ENCODE peak calls at places on chromosome 1, in ten cellular contexts. S, M, Q, O, N, D, T, E, C and X are unnamed samples.

GRCh38 chr1:54791880-54792522 is 9.1 kb downstream of the TTC22 start:
- DNase-seq in S (no peak), M (no peak), Q (no peak), O (peak), N (no peak), D (no peak), T (no peak), E (peak), C (peak), X (no peak)

GRCh38 chr1:215055281-215055935 is 27.1 kb upstream of the KCNK2 start:
- DNase-seq in S (no peak), M (no peak), Q (no peak), O (no peak), N (no peak), D (no peak), T (no peak), E (no peak), C (peak), X (no peak)

GRCh38 chr1:171137580-171137979 is 46.9 kb downstream of the FMO3 start:
- DNase-seq in S (no peak), M (no peak), Q (no peak), O (no peak), N (no peak), D (no peak), T (no peak), E (no peak), C (no peak), X (no peak)

GRCh38 chr1:119373465-119373864 is 4.9 kb downstream of the HAO2 start:
- DNase-seq in S (no peak), M (no peak), Q (no peak), O (no peak), N (no peak), D (peak), T (no peak), E (peak), C (peak), X (no peak)

GRCh38 chr1:109705411-109705810 is 6.6 kb upstream of the GSTM5 start:
- DNase-seq in S (no peak), M (no peak), Q (no peak), O (no peak), N (no peak), D (no peak), T (no peak), E (no peak), C (no peak), X (no peak)

GRCh38 chr1:68085752-68086151 is 35.3 kb upstream of the DIRAS3 start:
- DNase-seq in S (no peak), M (no peak), Q (no peak), O (no peak), N (no peak), D (no peak), T (no peak), E (no peak), C (no peak), X (no peak)

GRCh38 chr1:47437518-47438320 is at the start of gene FOXD2:
- DNase-seq in S (peak), M (peak), Q (peak), O (peak), N (peak), D (peak), T (peak), E (peak), C (peak), X (peak)

GRCh38 chr1:226799634-226800281 is 60.7 kb upstream of the ITPKB start:
- DNase-seq in S (no peak), M (no peak), Q (no peak), O (no peak), N (no peak), D (no peak), T (no peak), E (no peak), C (peak), X (no peak)

GRCh38 chr1:54309631-54310366 is 96.4 kb downstream of the SSBP3 start:
- DNase-seq in S (no peak), M (peak), Q (no peak), O (no peak), N (no peak), D (no peak), T (no peak), E (no peak), C (no peak), X (no peak)

GRCh38 chr1:11157867-11158266 is 31.3 kb upstream of the ANGPTL7 start:
- DNase-seq in S (no peak), M (no peak), Q (peak), O (no peak), N (no peak), D (peak), T (no peak), E (no peak), C (no peak), X (no peak)

GRCh38 chr1:66330711-66331110 is 203.2 kb upstream of the SGIP1 start:
- DNase-seq in S (no peak), M (no peak), Q (no peak), O (no peak), N (no peak), D (peak), T (no peak), E (no peak), C (no peak), X (no peak)

GRCh38 chr1:209875510-209875909 is 47.7 kb downstream of the UTP25 start:
- DNase-seq in S (no peak), M (no peak), Q (no peak), O (no peak), N (no peak), D (peak), T (no peak), E (peak), C (peak), X (no peak)

GRCh38 chr1:17475729-17476128 is 36.3 kb upstream of the RCC2 start:
- DNase-seq in S (no peak), M (peak), Q (no peak), O (no peak), N (no peak), D (peak), T (no peak), E (peak), C (peak), X (no peak)

GRCh38 chr1:226457307-226457712 is 49.4 kb upstream of the PARP1 start:
- DNase-seq in S (peak), M (no peak), Q (no peak), O (no peak), N (no peak), D (no peak), T (peak), E (peak), C (no peak), X (no peak)

GRCh38 chr1:224205438-224205840 is 22.4 kb downstream of the DEGS1 start:
- DNase-seq in S (no peak), M (peak), Q (no peak), O (peak), N (no peak), D (peak), T (no peak), E (peak), C (peak), X (peak)

GRCh38 chr1:11752359-11753208 is 9.4 kb upstream of the C1orf167 start:
- DNase-seq in S (no peak), M (peak), Q (no peak), O (no peak), N (no peak), D (no peak), T (no peak), E (no peak), C (no peak), X (no peak)

GRCh38 chr1:9615316-9616063 is 26.8 kb downstream of the TMEM201 start:
- DNase-seq in S (peak), M (no peak), Q (no peak), O (peak), N (peak), D (peak), T (peak), E (peak), C (peak), X (no peak)

GRCh38 chr1:15368888-15369287 is 40.8 kb upstream of the EFHD2 start:
- DNase-seq in S (no peak), M (no peak), Q (no peak), O (no peak), N (no peak), D (no peak), T (no peak), E (no peak), C (no peak), X (no peak)

GRCh38 chr1:41354956-41355355 is 6.3 kb upstream of the FOXO6 start:
- DNase-seq in S (no peak), M (no peak), Q (no peak), O (no peak), N (peak), D (no peak), T (no peak), E (no peak), C (no peak), X (no peak)

GRCh38 chr1:164804366-164804765 is 245.4 kb downstream of the PBX1 start:
- DNase-seq in S (no peak), M (no peak), Q (no peak), O (no peak), N (no peak), D (no peak), T (no peak), E (no peak), C (no peak), X (no peak)

GRCh38 chr1:109161836-109162606 is 48.1 kb downstream of the ELAPOR1 start:
- DNase-seq in S (no peak), M (no peak), Q (peak), O (peak), N (no peak), D (peak), T (no peak), E (no peak), C (peak), X (peak)

GRCh38 chr1:229328598-229329362 is 14.1 kb downstream of the CCSAP start:
- DNase-seq in S (no peak), M (no peak), Q (no peak), O (no peak), N (no peak), D (no peak), T (no peak), E (no peak), C (no peak), X (no peak)

GRCh38 chr1:248863011-248863881 is 4.4 kb upstream of the ZNF692 start:
- DNase-seq in S (peak), M (peak), Q (peak), O (peak), N (peak), D (peak), T (peak), E (peak), C (peak), X (no peak)

GRCh38 chr1:52359676-52360594 is 6.1 kb downstream of the CC2D1B start:
- DNase-seq in S (no peak), M (no peak), Q (no peak), O (no peak), N (no peak), D (no peak), T (no peak), E (no peak), C (no peak), X (no peak)

GRCh38 chr1:226702318-226702956 is 36.6 kb downstream of the ITPKB start:
- DNase-seq in S (no peak), M (no peak), Q (no peak), O (no peak), N (no peak), D (no peak), T (no peak), E (no peak), C (no peak), X (no peak)

GRCh38 chr1:220879090-220879508 is at the start of gene HLX:
- DNase-seq in S (no peak), M (peak), Q (peak), O (no peak), N (peak), D (peak), T (no peak), E (peak), C (peak), X (no peak)

DNA sequence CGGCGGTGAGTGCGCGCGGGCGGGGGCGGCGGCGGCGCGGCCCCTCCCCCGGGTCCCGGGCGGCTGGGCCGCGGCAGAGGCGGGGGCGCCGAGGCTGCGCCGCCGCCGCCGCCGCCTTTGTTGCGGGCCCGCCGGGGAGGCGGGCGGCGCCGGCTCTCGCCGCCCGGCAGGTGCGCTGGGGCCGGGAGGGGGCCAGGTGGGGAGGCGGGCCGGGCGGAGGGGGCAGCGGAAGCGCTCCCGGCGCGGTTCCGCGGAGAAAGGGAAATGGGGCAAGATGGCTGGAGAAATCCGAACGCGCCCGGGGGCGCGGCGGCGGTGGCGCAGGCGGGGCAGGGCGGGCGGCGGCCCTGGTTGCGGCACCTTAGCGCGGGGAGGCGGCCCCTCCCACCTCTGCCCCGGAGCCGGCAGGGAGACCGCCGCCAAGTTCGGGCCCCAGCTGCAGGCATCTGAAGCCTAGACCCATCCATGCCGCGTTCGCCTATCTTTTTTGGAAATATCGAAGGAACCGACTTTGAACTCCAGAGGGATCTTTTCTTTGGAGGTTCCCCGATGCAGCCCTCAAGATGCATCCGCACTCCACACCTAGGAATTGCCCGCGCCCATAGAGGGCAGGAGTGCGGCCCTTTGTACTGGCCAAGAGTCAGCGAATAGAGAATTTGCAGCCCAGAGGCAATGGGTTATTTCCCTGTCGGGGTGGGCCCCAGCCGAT is 479 bp downstream of the POGK start:
- DNase-seq in S (peak), M (peak), Q (peak), O (peak), N (peak), D (peak), T (peak), E (peak), C (peak), X (no peak)
- H3K27ac ChIP-seq in S (peak), M (peak), Q (peak), O (peak), N (peak), D (no peak), T (peak), E (peak), C (peak), X (peak)

GRCh38 chr1:181102841-181103240 is 14.3 kb downstream of the IER5 start:
- DNase-seq in S (no peak), M (no peak), Q (no peak), O (no peak), N (no peak), D (no peak), T (no peak), E (no peak), C (no peak), X (no peak)
- H3K27ac ChIP-seq in S (no peak), M (no peak), Q (peak), O (peak), N (no peak), D (no peak), T (no peak), E (peak), C (no peak), X (no peak)

DNA sequence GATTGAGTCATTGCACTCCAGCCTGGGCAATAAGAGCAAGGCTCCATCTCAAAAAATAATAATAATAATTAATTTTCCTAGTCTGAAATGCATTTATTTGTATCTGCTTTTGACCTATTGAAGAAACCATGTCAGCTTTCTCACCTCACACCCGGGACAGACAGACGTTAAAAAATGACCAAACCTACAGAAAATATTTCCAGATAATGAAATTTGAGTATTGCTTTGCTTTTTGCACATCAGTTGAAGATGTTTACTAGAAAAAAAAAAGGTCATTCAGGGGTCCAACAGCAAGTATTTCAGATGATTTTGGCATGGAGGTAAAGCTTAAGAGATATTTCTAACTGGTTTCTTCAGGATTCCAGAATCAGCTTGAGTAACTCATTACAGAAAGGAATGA is at the start of gene OR6K6:
- DNase-seq in S (no peak), M (no peak), Q (no peak), O (no peak), N (no peak), D (no peak), T (no peak), E (no peak), C (no peak), X (no peak)
- H3K27ac ChIP-seq in S (no peak), M (no peak), Q (no peak), O (no peak), N (no peak), D (no peak), T (no peak), E (no peak), C (no peak), X (no peak)

GRCh38 chr1:156458181-156458503 is 42.4 kb downstream of the MEF2D start:
- DNase-seq in S (no peak), M (no peak), Q (no peak), O (no peak), N (no peak), D (peak), T (no peak), E (peak), C (no peak), X (no peak)
- H3K27ac ChIP-seq in S (no peak), M (peak), Q (peak), O (peak), N (peak), D (no peak), T (peak), E (peak), C (peak), X (no peak)

GRCh38 chr1:116966791-116967190 is 34.8 kb upstream of the CD101 start:
- DNase-seq in S (no peak), M (no peak), Q (no peak), O (no peak), N (no peak), D (no peak), T (no peak), E (no peak), C (no peak), X (no peak)

GRCh38 chr1:116968724-116969123 is 32.8 kb upstream of the CD101 start:
- DNase-seq in S (no peak), M (no peak), Q (no peak), O (no peak), N (no peak), D (no peak), T (no peak), E (no peak), C (no peak), X (no peak)

GRCh38 chr1:116971481-116971880 is 30.1 kb upstream of the CD101 start:
- DNase-seq in S (no peak), M (no peak), Q (no peak), O (no peak), N (no peak), D (no peak), T (no peak), E (no peak), C (no peak), X (no peak)

GRCh38 chr1:116972676-116973035 is 28.9 kb upstream of the CD101 start:
- DNase-seq in S (no peak), M (no peak), Q (no peak), O (no peak), N (no peak), D (peak), T (no peak), E (no peak), C (no peak), X (no peak)

DNA sequence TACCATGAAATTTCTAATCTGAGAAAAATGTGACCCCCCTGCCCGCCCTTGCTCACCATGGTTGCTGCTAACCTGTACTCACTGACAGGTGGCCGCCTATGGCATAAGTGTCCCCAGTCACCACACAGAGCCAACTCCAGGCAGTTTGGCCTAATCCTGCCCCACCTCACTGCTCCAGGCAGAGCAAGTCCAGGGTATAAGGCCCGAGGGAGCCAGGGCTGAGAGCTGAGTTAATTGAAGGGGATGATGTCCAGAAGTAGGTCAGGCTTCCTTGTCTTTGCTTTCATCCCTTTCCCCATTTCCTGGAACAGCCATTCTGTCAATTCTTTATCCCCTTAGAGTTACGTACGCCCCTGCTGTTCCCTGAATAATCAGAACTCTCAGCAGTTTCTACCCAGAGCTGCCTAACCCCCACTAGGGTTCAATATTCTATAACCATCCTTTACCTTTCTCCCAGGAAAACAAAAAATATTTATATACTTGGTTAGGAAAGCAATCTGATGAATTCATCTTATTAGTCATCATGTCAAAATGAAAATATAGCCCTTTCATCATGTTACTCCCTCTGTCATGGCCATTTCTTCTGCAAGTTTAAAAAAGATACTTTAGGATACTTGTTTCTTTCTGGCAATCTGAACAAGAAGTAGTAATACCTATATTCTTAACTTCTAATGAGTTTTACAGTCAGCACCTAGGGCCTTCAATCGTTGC is 29.4 kb upstream of the CD101 start:
- DNase-seq in S (no peak), M (no peak), Q (no peak), O (no peak), N (no peak), D (no peak), T (no peak), E (no peak), C (no peak), X (no peak)
- H3K27ac ChIP-seq in S (no peak), M (peak), Q (peak), O (no peak), N (peak), D (peak), T (no peak), E (no peak), C (no peak), X (no peak)

DNA sequence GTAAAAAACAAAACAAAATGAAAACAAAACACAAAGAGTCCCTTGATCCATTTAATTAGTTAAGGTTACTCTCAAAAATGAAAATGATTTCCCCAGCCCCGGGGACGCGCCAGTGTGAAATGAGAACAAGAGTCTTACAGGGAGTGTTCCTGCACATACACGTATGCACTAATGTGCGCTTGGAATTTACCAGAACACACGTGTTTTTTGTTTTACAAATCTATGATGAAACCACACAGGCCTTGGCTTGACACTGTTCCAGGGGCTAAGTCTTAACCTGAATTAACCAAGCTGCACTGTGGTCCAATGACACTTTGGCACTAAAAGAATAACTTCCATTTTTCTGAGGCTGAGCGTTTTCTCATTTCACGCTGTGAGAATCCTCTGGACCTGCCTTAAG is 63.7 kb downstream of the SLC45A1 start:
- DNase-seq in S (no peak), M (no peak), Q (no peak), O (no peak), N (no peak), D (peak), T (no peak), E (no peak), C (no peak), X (no peak)
- H3K27ac ChIP-seq in S (no peak), M (peak), Q (peak), O (no peak), N (no peak), D (peak), T (no peak), E (no peak), C (peak), X (no peak)